ENCODE peak calls at places on chromosomes 4 and X, in eight cellular contexts. P is esophagus muscularis mucosa, K is A549, A is Peyer's patch, F is heart left ventricle, I is endothelial cell of umbilical vein, H is uterus, U is tibial nerve. D is an unnamed sample.
A peak's percentile ranks its signal among the peaks of the same experiment; 100 is the strongest.

GRCh38 chr4:170875868-170876267 is 786.1 kb upstream of the AADAT start:
- DNase-seq in U (no peak), I (no peak), H (no peak), A (no peak), P (no peak), K (peak; percentile 3), F (no peak), D (no peak)

GRCh38 chrX:149073464-149073863 is 431.6 kb downstream of the IDS start:
- DNase-seq in A (no peak), I (no peak), P (peak; percentile 19), K (no peak), U (no peak), H (no peak), F (no peak), D (no peak)

GRCh38 chr4:170111546-170111945 is 21.8 kb upstream of the AADAT start:
- DNase-seq in I (no peak), K (no peak), H (no peak), F (no peak), P (no peak), U (no peak), A (no peak), D (no peak)

GRCh38 chrX:137051978-137052640 is 18.3 kb upstream of the GPR101 start:
- DNase-seq in F (peak; percentile 78), P (no peak), U (no peak), K (peak; percentile 49), A (peak; percentile 37), I (peak; percentile 41), H (peak; percentile 49), D (peak; percentile 69)

GRCh38 chrX:80511969-80512760 is 91.9 kb downstream of the TENT5D start:
- DNase-seq in F (no peak), I (no peak), P (no peak), U (no peak), H (no peak), K (no peak), A (no peak), D (peak; percentile 22)

GRCh38 chr4:112517067-112517588 is 1.1 kb upstream of the NEUROG2 start:
- DNase-seq in I (no peak), P (no peak), F (no peak), K (no peak), H (no peak), U (no peak), A (no peak), D (no peak)

GRCh38 chrX:63418211-63418610 is 67.1 kb upstream of the SPIN4 start:
- DNase-seq in U (no peak), P (no peak), K (no peak), F (no peak), H (no peak), I (no peak), A (no peak), D (no peak)

GRCh38 chr4:184473515-184474260 is 662 bp downstream of the IRF2 start:
- DNase-seq in U (no peak), K (peak; percentile 21), P (no peak), A (peak; percentile 51), I (no peak), H (peak; percentile 33), F (peak; percentile 78), D (peak; percentile 33)

GRCh38 chrX:55907968-55908607 is 190.5 kb downstream of the RRAGB start:
- DNase-seq in U (no peak), P (peak; percentile 89), A (peak; percentile 68), H (peak; percentile 40), F (peak; percentile 67), K (peak; percentile 4), I (peak; percentile 6), D (peak; percentile 68)

GRCh38 chr4:158560284-158560683 is 38.6 kb downstream of the RXFP1 start:
- DNase-seq in I (no peak), P (no peak), A (no peak), U (no peak), K (no peak), F (no peak), H (no peak), D (no peak)

GRCh38 chrX:56853436-56853835 is 124.4 kb downstream of the NBDY start:
- DNase-seq in A (no peak), K (no peak), F (no peak), U (no peak), P (no peak), H (no peak), I (no peak), D (no peak)

GRCh38 chr4:107578321-107578720 is 141.7 kb downstream of the PAPSS1 start:
- DNase-seq in H (no peak), K (no peak), A (no peak), U (no peak), P (no peak), I (no peak), F (no peak), D (no peak)

GRCh38 chrX:1623691-1624090 is 8.8 kb downstream of the ASMT start:
- DNase-seq in A (no peak), P (no peak), F (no peak), H (no peak), K (no peak), U (no peak), I (no peak), D (no peak)

GRCh38 chr4:61275214-61275613 is 75.1 kb downstream of the ADGRL3 start:
- DNase-seq in U (no peak), P (no peak), F (no peak), H (no peak), I (no peak), A (no peak), K (no peak), D (no peak)

GRCh38 chr4:88291003-88291402 is 6.6 kb upstream of the PPM1K start:
- DNase-seq in I (no peak), K (no peak), A (no peak), P (peak; percentile 55), H (peak; percentile 58), U (no peak), F (no peak), D (no peak)

GRCh38 chr4:3193531-3194203 is 55.3 kb upstream of the MSANTD1 start:
- DNase-seq in U (no peak), I (peak; percentile 44), P (no peak), H (no peak), K (no peak), A (no peak), F (no peak), D (no peak)

GRCh38 chr4:70842761-70843435 is 3.2 kb upstream of the GRSF1 start:
- DNase-seq in U (no peak), I (no peak), F (no peak), H (no peak), A (peak; percentile 34), P (no peak), K (no peak), D (no peak)

GRCh38 chrX:13428055-13428786 is 108.4 kb upstream of the ATXN3L start:
- DNase-seq in F (no peak), P (no peak), I (peak; percentile 76), U (no peak), A (no peak), K (peak; percentile 86), H (no peak), D (no peak)

GRCh38 chrX:74178536-74178935 is 125.4 kb upstream of the ZCCHC13 start:
- DNase-seq in U (no peak), K (no peak), H (no peak), A (no peak), F (no peak), P (no peak), I (no peak), D (no peak)

GRCh38 chrX:40171513-40172168 is 73.9 kb upstream of the BCOR start:
- DNase-seq in U (no peak), I (peak; percentile 25), H (peak; percentile 25), F (peak; percentile 54), K (no peak), P (no peak), A (no peak), D (peak; percentile 41)

GRCh38 chr4:153440475-153440874 is 25.7 kb upstream of the TMEM131L start:
- DNase-seq in F (no peak), K (no peak), P (no peak), H (no peak), A (peak; percentile 37), I (no peak), U (no peak), D (no peak)

DNA sequence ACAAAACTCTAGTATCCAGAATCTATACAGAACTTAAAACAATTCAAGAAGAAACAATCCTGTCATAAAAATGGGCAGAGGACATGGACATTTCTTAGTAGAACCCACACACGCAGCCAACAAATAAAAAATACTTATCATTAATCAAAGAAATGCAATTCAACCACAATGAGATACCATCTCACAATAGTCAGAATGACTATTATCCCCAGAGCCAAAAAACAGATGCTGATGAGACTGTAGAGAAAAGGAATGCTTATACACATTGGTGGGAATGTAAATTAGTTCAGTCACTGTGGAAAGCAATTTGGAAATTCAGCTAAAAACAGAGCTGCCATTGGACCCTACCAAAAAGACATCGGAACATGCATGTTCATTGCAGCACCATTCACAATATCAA is 37.9 kb downstream of the RAB40AL start:
- DNase-seq in F (no peak), K (no peak), A (no peak), P (no peak), H (no peak), U (no peak), I (no peak), D (no peak)
- H3K27ac ChIP-seq in F (no peak overlapping the region), K (no peak overlapping the region), A (no peak overlapping the region), P (no peak overlapping the region), H (no peak overlapping the region), U (no peak overlapping the region), I (no peak overlapping the region), D (no peak overlapping the region)

DNA sequence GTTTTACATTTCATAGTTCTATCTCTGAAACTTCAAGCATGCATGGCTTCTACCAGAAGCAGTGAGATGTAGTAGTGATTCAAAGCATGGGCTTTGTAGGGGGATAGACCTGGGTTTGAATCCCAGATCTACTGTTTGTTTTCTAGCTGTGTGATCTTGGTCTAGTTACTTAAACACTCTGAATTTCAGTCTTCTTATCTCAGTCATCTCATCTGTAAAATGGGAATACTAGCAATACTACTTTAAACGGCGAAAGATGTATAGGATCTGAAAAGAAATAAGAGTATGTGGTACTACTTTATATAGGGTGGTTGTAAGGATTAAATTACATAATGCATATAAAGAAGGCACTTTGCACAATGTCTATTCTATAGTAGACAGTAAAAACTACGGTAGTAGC is 20.0 kb upstream of the RNF128 start:
- DNase-seq in A (no peak), P (no peak), F (no peak), U (no peak), I (no peak), K (no peak), H (no peak), D (no peak)
- TF ChIP-seq CTCF in A (no peak), P (no peak), F (no peak), U (no peak), I (no peak), K (no peak), H (no peak), D (no peak)

DNA sequence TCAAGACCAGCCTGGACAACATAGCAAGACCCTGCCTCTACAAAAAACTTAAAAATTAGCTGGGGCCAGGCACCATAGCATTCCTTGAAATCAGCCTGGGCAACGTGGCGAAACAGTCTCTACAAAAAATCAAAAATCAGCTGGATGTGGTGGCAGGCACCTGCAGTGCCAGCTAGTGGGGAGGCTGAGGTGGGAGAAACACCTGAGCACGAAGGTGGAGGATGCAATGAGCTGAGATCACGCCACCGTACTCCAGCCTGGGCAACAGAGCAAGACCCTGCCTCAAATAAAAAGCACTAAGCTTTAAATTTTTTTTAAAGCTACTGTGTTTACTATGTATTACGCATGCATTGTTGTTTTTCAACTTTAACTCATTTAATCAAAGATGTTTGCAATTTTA is 3.2 kb downstream of the RPL9 start:
- DNase-seq in U (no peak), H (no peak), A (no peak), K (no peak), I (no peak), F (no peak), P (no peak), D (no peak)
- TF ChIP-seq POLR2A in U (no peak), H (no peak), A (no peak), K (no peak), I (no peak), F (no peak), P (no peak), D (no peak)

GRCh38 chr4:77009511-77010120 is 60.1 kb downstream of the SEPTIN11 start:
- DNase-seq in I (peak; percentile 36), U (no peak), H (no peak), A (no peak), P (peak; percentile 12), K (no peak), F (no peak), D (no peak)
- H3K27ac ChIP-seq in I (peak overlapping the region; percentile 100), U (no peak overlapping the region), H (no peak overlapping the region), A (no peak overlapping the region), P (no peak overlapping the region), K (no peak overlapping the region), F (no peak overlapping the region), D (no peak overlapping the region)